ENCODE peak calls at places on chromosome 11, in seven cellular contexts. T is non-pigmented ciliary epithelial cell; A is caudate nucleus; F is CD4-positive, CD25-positive, alpha-beta regulatory T cell; U is dermis microvascular lymphatic vessel endothelial cell; I is OCI-LY7; V is NCI-H1417. S is an unnamed sample.

GRCh38 chr11:106271126-106271525 is 193.7 kb downstream of the AASDHPPT start:
- DNase-seq in T (no peak), A (no peak), F (no peak), U (no peak), I (no peak), V (no peak), S (no peak)

GRCh38 chr11:2290351-2290841 is 11.3 kb downstream of the C11orf21 start:
- DNase-seq in T (no peak), A (no peak), F (no peak), U (no peak), I (no peak), V (peak; percentile 60), S (no peak)

GRCh38 chr11:613369-613968 is 2.3 kb downstream of the IRF7 start:
- DNase-seq in T (no peak), A (peak; percentile 46), F (peak; percentile 78), U (peak; percentile 34), I (peak; percentile 64), V (peak; percentile 22), S (peak; percentile 71)

GRCh38 chr11:37972691-37973090 is 1374.7 kb upstream of the RAG2 start:
- DNase-seq in T (no peak), A (no peak), F (no peak), U (no peak), I (no peak), V (no peak), S (no peak)

GRCh38 chr11:117942255-117942654 is 13.1 kb upstream of the TMPRSS13 start:
- DNase-seq in T (no peak), A (no peak), F (no peak), U (no peak), I (no peak), V (no peak), S (no peak)

GRCh38 chr11:20011294-20011951 is 148.9 kb downstream of the DBX1 start:
- DNase-seq in T (no peak), A (no peak), F (no peak), U (no peak), I (no peak), V (no peak), S (no peak)

GRCh38 chr11:67268036-67268683 is 1.9 kb downstream of the GRK2 start:
- DNase-seq in T (no peak), A (no peak), F (peak; percentile 61), U (no peak), I (peak; percentile 92), V (no peak), S (no peak)

GRCh38 chr11:26783997-26784396 is 62.1 kb upstream of the SLC5A12 start:
- DNase-seq in T (no peak), A (no peak), F (no peak), U (no peak), I (no peak), V (no peak), S (no peak)

GRCh38 chr11:29352273-29352672 is 664.6 kb downstream of the KCNA4 start:
- DNase-seq in T (no peak), A (no peak), F (no peak), U (no peak), I (no peak), V (no peak), S (no peak)

GRCh38 chr11:35142481-35143207 is 3.7 kb downstream of the CD44 start:
- DNase-seq in T (peak; percentile 42), A (no peak), F (no peak), U (peak; percentile 11), I (peak; percentile 43), V (no peak), S (peak; percentile 53)

GRCh38 chr11:31050061-31050790 is 319.3 kb downstream of the DCDC1 start:
- DNase-seq in T (no peak), A (no peak), F (no peak), U (no peak), I (no peak), V (peak; percentile 37), S (no peak)

GRCh38 chr11:2655834-2656622 is 43.8 kb downstream of the KCNQ1OT1 start:
- DNase-seq in T (peak; percentile 19), A (no peak), F (no peak), U (no peak), I (no peak), V (no peak), S (peak; percentile 10)

GRCh38 chr11:68750988-68751325 is 363 bp downstream of the TESMIN start:
- DNase-seq in T (no peak), A (no peak), F (no peak), U (no peak), I (no peak), V (no peak), S (no peak)

GRCh38 chr11:128906185-128907065 is 15.3 kb downstream of the KCNJ5 start:
- DNase-seq in T (no peak), A (no peak), F (no peak), U (no peak), I (no peak), V (no peak), S (no peak)

GRCh38 chr11:16912607-16913006 is 101.6 kb downstream of the PLEKHA7 start:
- DNase-seq in T (no peak), A (no peak), F (no peak), U (no peak), I (no peak), V (peak; percentile 65), S (no peak)

GRCh38 chr11:13152736-13153541 is 124.7 kb upstream of the BMAL1 start:
- DNase-seq in T (no peak), A (no peak), F (no peak), U (peak; percentile 35), I (no peak), V (no peak), S (peak; percentile 49)

S was measured in lung microvascular endothelial cell.